ENCODE peak calls at places on chromosomes 6 and 20, in six cellular contexts. C is nephron progenitor cell; G is dorsolateral prefrontal cortex; J is H1; L is WERI-Rb-1; S is CD4-positive, alpha-beta T cell. B is an unnamed sample.

GRCh38 chr6:105243487-105243886 is 63.7 kb upstream of the POPDC3 start:
- DNase-seq in C (no peak), G (no peak), J (no peak), L (no peak), S (no peak), B (no peak)

GRCh38 chr6:145042559-145042958 is 692.8 kb downstream of the EPM2A start:
- DNase-seq in C (no peak), G (no peak), J (peak), L (peak), S (no peak), B (no peak)

GRCh38 chr20:31708839-31709534 is 13.7 kb downstream of the BCL2L1 start:
- DNase-seq in C (no peak), G (no peak), J (no peak), L (no peak), S (no peak), B (no peak)

GRCh38 chr20:58075565-58075964 is 152.9 kb downstream of the ANKRD60 start:
- DNase-seq in C (no peak), G (no peak), J (peak), L (no peak), S (no peak), B (no peak)

GRCh38 chr20:1648101-1648500 is 9.5 kb downstream of the SIRPG start:
- DNase-seq in C (no peak), G (no peak), J (peak), L (no peak), S (no peak), B (no peak)

GRCh38 chr6:26216015-26216885 is 129.0 kb downstream of the HFE start:
- DNase-seq in C (peak), G (peak), J (no peak), L (no peak), S (peak), B (no peak)

GRCh38 chr6:20652691-20653479 is 118.6 kb downstream of the CDKAL1 start:
- DNase-seq in C (no peak), G (no peak), J (no peak), L (no peak), S (no peak), B (no peak)

GRCh38 chr6:160293844-160294243 is 35.2 kb upstream of the SLC22A2 start:
- DNase-seq in C (no peak), G (no peak), J (no peak), L (no peak), S (no peak), B (no peak)

GRCh38 chr20:34979366-34980153 is 23.9 kb downstream of the MYH7B start:
- DNase-seq in C (peak), G (no peak), J (peak), L (no peak), S (no peak), B (peak)

GRCh38 chr6:75128881-75129570 is 76.8 kb downstream of the COL12A1 start:
- DNase-seq in C (no peak), G (no peak), J (no peak), L (no peak), S (no peak), B (no peak)

GRCh38 chr6:6409397-6410030 is 89.1 kb upstream of the F13A1 start:
- DNase-seq in C (no peak), G (no peak), J (no peak), L (no peak), S (no peak), B (no peak)

GRCh38 chr6:126661646-126662045 is 321.7 kb downstream of the CENPW start:
- DNase-seq in C (no peak), G (no peak), J (no peak), L (no peak), S (no peak), B (no peak)

GRCh38 chr6:16999486-17000436 is 102.1 kb upstream of the STMND1 start:
- DNase-seq in C (no peak), G (no peak), J (no peak), L (no peak), S (no peak), B (no peak)

GRCh38 chr6:17004269-17004668 is 97.6 kb upstream of the STMND1 start:
- DNase-seq in C (no peak), G (no peak), J (no peak), L (no peak), S (no peak), B (no peak)

GRCh38 chr6:17002123-17002522 is 99.7 kb upstream of the STMND1 start:
- DNase-seq in C (no peak), G (no peak), J (no peak), L (no peak), S (no peak), B (no peak)

GRCh38 chr6:17001188-17001587 is 100.7 kb upstream of the STMND1 start:
- DNase-seq in C (no peak), G (no peak), J (no peak), L (no peak), S (no peak), B (no peak)
- TF ChIP-seq CTCF in C (no peak), G (no peak), J (no peak), L (no peak), S (no peak), B (peak)

GRCh38 chr20:11344939-11345338 is 572.8 kb upstream of the BTBD3 start:
- DNase-seq in C (no peak), G (no peak), J (no peak), L (no peak), S (no peak), B (no peak)
- TF ChIP-seq CTCF in C (no peak), G (no peak), J (no peak), L (no peak), S (no peak), B (no peak)

GRCh38 chr6:41558033-41558807 is 12.0 kb downstream of the FOXP4 start:
- DNase-seq in C (no peak), G (no peak), J (no peak), L (no peak), S (no peak), B (no peak)
- TF ChIP-seq CTCF in C (no peak), G (no peak), J (peak), L (peak), S (no peak), B (no peak)

GRCh38 chr6:33407132-33407718 is 3.6 kb upstream of the PHF1 start:
- DNase-seq in C (no peak), G (no peak), J (no peak), L (no peak), S (no peak), B (no peak)
- TF ChIP-seq CTCF in C (peak), G (no peak), J (no peak), L (peak), S (no peak), B (peak)

GRCh38 chr6:88513920-88514319 is 347.8 kb upstream of the CNR1 start:
- DNase-seq in C (no peak), G (no peak), J (peak), L (no peak), S (no peak), B (no peak)
- TF ChIP-seq CTCF in C (no peak), G (no peak), J (no peak), L (peak), S (no peak), B (no peak)

GRCh38 chr20:62549499-62550086 is 73.8 kb upstream of the GATA5 start:
- DNase-seq in C (no peak), G (no peak), J (peak), L (no peak), S (no peak), B (no peak)
- TF ChIP-seq CTCF in C (no peak), G (no peak), J (peak), L (no peak), S (no peak), B (peak)

DNA sequence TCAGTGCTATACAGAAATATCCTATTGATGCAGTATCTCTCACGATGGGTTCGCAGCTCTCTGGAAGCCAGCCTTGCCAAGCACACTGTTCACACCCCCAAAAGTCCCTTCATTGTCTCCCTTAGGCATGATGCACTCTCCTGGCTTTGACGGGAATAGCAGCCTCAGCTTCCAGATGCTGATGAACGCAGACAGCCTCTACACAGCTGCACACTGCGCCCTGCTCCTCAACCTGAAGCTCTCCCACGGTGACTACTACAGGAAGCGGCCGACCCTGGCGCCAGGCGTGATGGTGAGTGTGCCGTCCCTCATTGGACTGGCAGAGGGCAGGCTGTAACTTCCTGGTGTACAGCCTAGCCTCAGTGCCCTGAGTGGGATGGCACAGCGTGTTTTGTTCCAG is 60.0 kb upstream of the PBOV1 start:
- DNase-seq in C (peak), G (peak), J (peak), L (peak), S (no peak), B (no peak)
- TF ChIP-seq CTCF in C (no peak), G (peak), J (peak), L (peak), S (no peak), B (peak)

GRCh38 chr6:31811645-31812044 is 3.4 kb downstream of the HSPA1L start:
- DNase-seq in C (no peak), G (no peak), J (no peak), L (no peak), S (no peak), B (no peak)

GRCh38 chr6:31805939-31806469 is 762 bp downstream of the LSM2 start:
- DNase-seq in C (no peak), G (no peak), J (no peak), L (no peak), S (no peak), B (peak)

GRCh38 chr6:31806470-31807272 is at the start of gene LSM2:
- DNase-seq in C (peak), G (peak), J (peak), L (peak), S (peak), B (peak)
- TF ChIP-seq CTCF in C (no peak), G (peak), J (no peak), L (peak), S (no peak), B (peak)

B was measured in chondrocyte.